ENCODE peak calls at places on chromosomes 11 and 22, in nine cellular contexts. A is GM12891, L is breast epithelium, N is NB4, I is transverse colon, R is stomach, S is heart left ventricle, Z is HCT116, U is spleen. W is an unnamed sample.

GRCh38 chr11:64637346-64638016 is 46.5 kb downstream of the SLC22A12 start:
- DNase-seq in U (no peak), A (no peak), N (no peak), R (no peak), Z (no peak), L (no peak), I (no peak), S (no peak), W (no peak)

GRCh38 chr11:97620012-97620411 is 1230.2 kb downstream of the JRKL start:
- DNase-seq in U (no peak), A (no peak), I (no peak), R (no peak), S (no peak), N (no peak), L (no peak), Z (no peak), W (no peak)

GRCh38 chr11:2798951-2799761 is 86.4 kb downstream of the CDKN1C start:
- DNase-seq in Z (no peak), A (no peak), I (peak), N (no peak), S (no peak), U (peak), R (peak), L (peak), W (no peak)

GRCh38 chr11:13883042-13883441 is 79.5 kb upstream of the SPON1 start:
- DNase-seq in U (no peak), N (no peak), A (no peak), S (no peak), L (no peak), R (no peak), I (peak), Z (no peak), W (no peak)

GRCh38 chr11:73401217-73401923 is 25.2 kb downstream of the RELT start:
- DNase-seq in A (no peak), S (no peak), Z (no peak), U (no peak), I (no peak), N (peak), L (no peak), R (no peak), W (no peak)

GRCh38 chr11:83910135-83910534 is 624.0 kb upstream of the CCDC90B start:
- DNase-seq in L (no peak), N (no peak), A (no peak), Z (no peak), I (no peak), U (no peak), R (no peak), S (no peak), W (no peak)

GRCh38 chr11:108019870-108020540 is 11.3 kb downstream of the CUL5 start:
- DNase-seq in R (no peak), Z (no peak), I (no peak), L (no peak), A (no peak), U (no peak), S (no peak), N (peak), W (no peak)

GRCh38 chr22:17797721-17798559 is 23.7 kb upstream of the BID start:
- DNase-seq in N (peak), S (no peak), A (peak), Z (no peak), I (no peak), L (no peak), R (no peak), U (no peak), W (no peak)

GRCh38 chr11:11946180-11946579 is 62.2 kb downstream of the DKK3 start:
- DNase-seq in U (no peak), L (no peak), Z (no peak), I (no peak), R (no peak), A (no peak), N (no peak), S (no peak), W (no peak)

GRCh38 chr22:36237462-36238347 is 1.6 kb downstream of the APOL2 start:
- DNase-seq in S (no peak), U (no peak), Z (no peak), L (no peak), N (no peak), R (no peak), I (peak), A (no peak), W (peak)

GRCh38 chr22:38935023-38935422 is 22.4 kb upstream of the APOBEC3A start:
- DNase-seq in I (peak), N (no peak), U (no peak), S (peak), L (peak), R (peak), Z (no peak), A (no peak), W (no peak)
- TF ChIP-seq POLR2A in I (peak), N (no peak), U (no peak), S (no peak), L (no peak), R (no peak), Z (no peak), A (no peak), W (no peak)

GRCh38 chr11:122348658-122349451 is 232.8 kb upstream of the BLID start:
- DNase-seq in S (peak), L (no peak), R (no peak), I (no peak), A (no peak), U (no peak), N (no peak), Z (no peak), W (no peak)
- TF ChIP-seq POLR2A in S (no peak), L (no peak), R (no peak), I (no peak), A (no peak), U (no peak), N (no peak), Z (no peak), W (no peak)

DNA sequence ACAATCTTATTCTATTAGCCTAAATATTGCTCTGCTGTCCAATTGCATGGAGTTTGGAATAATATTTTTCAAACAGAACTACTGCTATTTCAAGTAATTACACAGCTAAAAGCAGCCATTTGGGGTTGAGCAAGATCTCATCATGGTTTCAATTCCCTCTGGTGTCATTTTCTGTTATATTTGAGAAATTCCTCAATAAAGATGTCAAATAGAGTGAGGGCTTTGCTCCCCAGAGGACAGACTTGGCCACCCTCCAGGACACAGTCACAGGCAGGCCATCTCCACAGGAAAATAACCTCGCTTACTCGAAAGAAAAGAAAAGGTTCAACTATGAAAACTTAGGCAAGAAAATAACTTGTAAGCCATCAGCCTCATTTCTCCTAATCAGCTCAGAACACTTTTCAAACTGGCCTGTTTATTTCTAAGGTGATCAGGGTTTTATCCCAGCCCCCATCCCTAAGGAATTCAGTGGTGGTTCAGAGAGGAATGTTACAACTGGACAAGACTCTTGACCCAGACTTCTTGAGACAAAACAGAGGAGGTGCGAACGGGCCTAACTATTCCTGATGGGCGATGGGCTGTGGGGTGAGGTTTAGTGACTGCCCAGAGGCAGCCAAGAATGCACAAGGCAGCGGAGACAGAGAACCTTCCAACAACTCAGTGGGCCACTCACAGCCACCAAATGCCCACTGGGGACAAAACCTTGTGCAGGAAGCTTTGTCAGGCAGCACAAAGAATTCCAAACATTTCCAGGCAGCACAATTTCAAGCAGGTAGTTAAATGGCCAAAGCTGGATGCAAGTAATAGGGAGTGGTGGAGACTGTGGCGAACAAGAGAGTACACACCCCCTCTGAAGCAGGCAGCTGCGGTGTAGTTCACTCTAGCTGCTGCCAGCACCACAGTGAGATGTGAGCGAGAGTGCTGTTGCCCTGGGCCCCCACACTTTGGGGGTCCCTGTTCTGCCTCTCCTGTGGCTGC is 29.4 kb downstream of the SCUBE1 start:
- DNase-seq in R (no peak), U (peak), N (peak), I (peak), L (no peak), Z (no peak), A (no peak), S (peak), W (no peak)
- TF ChIP-seq POLR2A in R (no peak), U (no peak), N (no peak), I (no peak), L (no peak), Z (no peak), A (no peak), S (no peak), W (no peak)

DNA sequence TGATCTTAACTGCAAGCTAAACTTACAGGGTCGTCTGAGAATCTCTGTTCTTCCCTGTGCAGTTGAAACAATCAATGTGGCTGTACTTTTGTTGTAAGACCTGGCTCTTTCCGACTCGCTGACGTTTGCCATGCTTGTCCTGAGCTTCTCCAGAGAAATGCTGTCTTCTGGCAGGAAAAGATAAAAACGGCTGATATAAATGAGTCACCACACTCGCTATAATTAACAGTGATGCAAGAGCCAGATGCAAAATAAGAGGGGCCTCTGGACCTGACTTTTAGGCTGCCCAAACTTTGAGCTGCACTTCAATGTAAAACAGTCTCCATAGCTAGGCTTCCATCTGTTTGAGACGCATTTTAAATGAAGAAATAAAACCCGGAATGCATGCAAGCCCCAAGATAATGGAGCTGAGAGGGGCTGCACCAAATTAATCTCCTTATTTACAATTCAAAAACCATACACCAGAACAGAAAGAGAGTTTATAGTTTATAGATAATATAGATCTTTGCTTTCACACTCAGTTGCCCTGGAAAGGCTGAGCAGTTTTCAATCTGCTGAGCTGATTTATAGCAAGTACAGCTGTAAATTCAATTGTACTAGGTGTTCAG is 48.5 kb downstream of the WT1 start:
- DNase-seq in U (no peak), L (no peak), R (no peak), N (peak), A (no peak), Z (no peak), I (no peak), S (no peak), W (no peak)
- TF ChIP-seq POLR2A in U (no peak), L (no peak), R (no peak), N (no peak), A (no peak), Z (no peak), I (no peak), S (no peak), W (no peak)

DNA sequence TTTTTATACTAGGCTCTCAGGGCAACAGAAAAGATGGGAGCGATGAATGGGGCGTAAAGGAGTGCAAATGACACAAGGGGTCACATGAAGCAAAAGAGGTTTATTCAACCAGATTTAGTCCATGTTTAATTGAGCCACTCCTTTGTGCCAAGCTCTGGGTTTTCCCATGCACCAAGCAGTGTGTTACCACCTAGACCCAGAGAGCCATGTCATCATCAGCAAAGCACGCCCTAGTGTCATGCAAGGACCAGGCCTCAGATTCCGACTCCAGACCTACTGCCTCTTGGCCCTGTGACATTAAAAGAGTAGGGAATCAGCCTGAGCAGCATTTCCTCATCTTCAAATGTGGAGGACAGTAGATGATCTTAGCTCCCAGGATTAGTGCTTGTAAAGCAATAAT is 1.1 kb upstream of the IGLL5 start:
- DNase-seq in L (no peak), Z (no peak), N (no peak), I (no peak), S (no peak), R (no peak), U (no peak), A (no peak), W (peak)
- TF ChIP-seq POLR2A in L (no peak), Z (no peak), N (no peak), I (no peak), S (no peak), R (no peak), U (no peak), A (no peak), W (no peak)